ENCODE peak calls at places on chromosomes 6 and 20, in six cellular contexts. G is foreskin fibroblast; L is brain microvascular endothelial cell; K is CD8-positive, alpha-beta T cell; I is sigmoid colon; H is astrocyte. P is an unnamed sample.

GRCh38 chr20:49893242-49894072 is 21.9 kb downstream of the SPATA2 start:
- DNase-seq in G (no peak), L (no peak), K (no peak), I (peak), H (no peak), P (no peak)

GRCh38 chr6:106927531-106928398 is 46.8 kb downstream of the CD24 start:
- DNase-seq in G (peak), L (peak), K (no peak), I (no peak), H (peak), P (peak)

GRCh38 chr6:14987490-14987889 is 258.4 kb upstream of the JARID2 start:
- DNase-seq in G (no peak), L (no peak), K (no peak), I (no peak), H (no peak), P (no peak)

GRCh38 chr6:165751486-165751885 is 88.4 kb upstream of the PDE10A start:
- DNase-seq in G (no peak), L (no peak), K (no peak), I (no peak), H (no peak), P (no peak)

GRCh38 chr6:41652876-41653641 is 14.8 kb downstream of the MDFI start:
- DNase-seq in G (no peak), L (no peak), K (no peak), I (no peak), H (no peak), P (no peak)

GRCh38 chr6:74091133-74091793 is 395.3 kb downstream of the CD109 start:
- DNase-seq in G (peak), L (no peak), K (no peak), I (peak), H (peak), P (peak)

GRCh38 chr6:116556065-116556464 is 2.5 kb downstream of the CALHM4 start:
- DNase-seq in G (peak), L (peak), K (no peak), I (no peak), H (peak), P (peak)

GRCh38 chr6:145736854-145737181 is 1.5 kb upstream of the EPM2A start:
- DNase-seq in G (no peak), L (no peak), K (no peak), I (no peak), H (peak), P (peak)

GRCh38 chr20:3045042-3045815 is 623 bp upstream of the MRPS26 start:
- DNase-seq in G (peak), L (peak), K (no peak), I (peak), H (peak), P (peak)

GRCh38 chr6:150008588-150008987 is 16.7 kb downstream of the RAET1L start:
- DNase-seq in G (no peak), L (no peak), K (no peak), I (no peak), H (no peak), P (no peak)

GRCh38 chr6:150004783-150005717 is 20.3 kb downstream of the RAET1L start:
- DNase-seq in G (peak), L (peak), K (peak), I (peak), H (peak), P (peak)

GRCh38 chr6:150004101-150004782 is 21.1 kb downstream of the RAET1L start:
- DNase-seq in G (no peak), L (no peak), K (peak), I (no peak), H (no peak), P (no peak)

GRCh38 chr6:150005761-150006651 is 19.3 kb downstream of the RAET1L start:
- DNase-seq in G (no peak), L (no peak), K (no peak), I (no peak), H (no peak), P (no peak)

DNA sequence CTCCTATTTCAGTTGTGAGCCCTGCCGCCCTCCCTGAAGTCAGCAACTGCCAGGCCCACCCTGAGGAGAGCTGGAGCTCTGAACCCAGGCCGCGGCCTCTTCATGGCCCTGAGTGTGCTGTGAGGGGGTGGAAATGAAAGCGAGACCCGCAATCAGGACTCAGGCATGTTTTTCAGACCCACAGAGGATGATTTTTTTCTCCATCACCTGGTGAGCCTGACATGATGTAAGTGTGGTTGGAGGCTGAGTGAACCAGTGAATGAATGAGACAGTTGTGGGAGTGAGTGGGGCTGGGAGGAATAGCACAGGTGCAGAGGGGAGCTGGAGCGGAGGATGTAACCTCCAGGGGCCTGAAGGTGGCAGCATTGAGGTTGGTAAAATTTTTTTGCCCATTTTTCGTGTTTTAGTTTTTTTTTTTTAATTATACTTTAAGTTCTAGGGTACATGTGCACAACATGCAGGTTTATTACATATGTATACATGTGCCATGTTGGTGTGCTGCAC is 18.3 kb downstream of the RAET1L start:
- DNase-seq in G (no peak), L (no peak), K (no peak), I (no peak), H (no peak), P (peak)
- TF ChIP-seq CTCF in G (peak), L (peak), K (peak), I (no peak), H (peak), P (peak)

GRCh38 chr20:45969712-45970634 is 2.0 kb downstream of the ZNF335 start:
- DNase-seq in G (peak), L (peak), K (no peak), I (peak), H (peak), P (peak)
- H3K4me3 ChIP-seq in G (peak), L (peak), K (peak), I (peak), H (peak), P (peak)

DNA sequence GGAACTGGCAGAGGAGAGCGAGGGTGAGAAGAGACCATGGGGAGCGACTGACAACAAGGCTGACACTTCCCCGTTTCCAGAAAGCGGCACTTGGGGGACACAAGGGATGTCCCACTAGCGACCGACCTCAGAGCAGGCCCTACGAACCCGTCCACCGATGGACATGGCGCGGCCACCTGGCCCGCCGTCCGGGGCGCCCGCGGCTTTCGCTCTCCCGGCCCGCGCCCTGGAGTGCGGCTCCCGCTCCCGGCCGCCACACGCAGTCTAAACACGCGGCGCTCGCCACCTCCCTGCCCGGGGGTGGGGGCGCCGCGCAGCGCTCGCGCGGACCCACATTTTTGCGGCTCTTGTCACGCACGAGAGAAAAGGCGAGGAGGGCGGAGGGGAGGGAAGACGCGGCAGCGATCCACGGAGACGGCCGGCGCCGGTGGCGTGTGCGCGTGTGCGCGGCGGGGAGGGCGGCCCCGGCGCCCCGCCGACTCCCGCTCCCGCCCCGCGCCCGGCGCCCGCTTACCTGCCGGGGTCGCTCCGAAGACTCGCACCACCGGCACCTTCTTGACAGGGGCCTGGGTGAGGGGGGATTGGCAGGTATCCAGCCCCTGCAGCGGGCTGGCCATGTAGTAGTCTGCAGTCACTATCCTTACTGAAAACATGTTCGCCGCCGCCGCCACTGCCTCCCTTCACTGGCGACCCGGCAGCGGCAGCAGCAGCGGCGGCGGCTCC is 621 bp downstream of the REV3L start:
- DNase-seq in G (peak), L (peak), K (peak), I (peak), H (no peak), P (peak)
- TF ChIP-seq CTCF in G (no peak), L (no peak), K (no peak), I (no peak), H (no peak), P (no peak)

GRCh38 chr6:62246087-62246486 is 39.9 kb downstream of the KHDRBS2 start:
- DNase-seq in G (no peak), L (no peak), K (no peak), I (no peak), H (no peak), P (no peak)
- H3K4me3 ChIP-seq in G (no peak), L (no peak), K (no peak), I (no peak), H (no peak), P (no peak)